ENCODE peak calls at places on chromosomes 16 and 17, in six cellular contexts. L is IMR-90, K is mesendoderm, Z is H1, O is neuronal stem cell, C is mesenchymal stem cell. N is an unnamed sample.

GRCh38 chr17:3865166-3865565 is 19.1 kb upstream of the NCBP3 start:
- DNase-seq in L (no peak), K (no peak), Z (no peak), O (no peak), C (no peak), N (peak)

GRCh38 chr17:67215991-67216421 is 29.0 kb downstream of the HELZ start:
- DNase-seq in L (no peak), K (no peak), Z (no peak), O (no peak), C (no peak), N (no peak)

GRCh38 chr16:2821483-2822157 is 4.6 kb downstream of the PRSS21 start:
- DNase-seq in L (no peak), K (no peak), Z (no peak), O (no peak), C (no peak), N (no peak)

GRCh38 chr17:6591599-6592158 is 35.3 kb upstream of the PITPNM3 start:
- DNase-seq in L (peak), K (no peak), Z (no peak), O (no peak), C (peak), N (no peak)

GRCh38 chr17:66930933-66931332 is 33.6 kb upstream of the CACNG4 start:
- DNase-seq in L (no peak), K (peak), Z (no peak), O (no peak), C (no peak), N (peak)

GRCh38 chr17:5203178-5203907 is 11.7 kb upstream of the ZNF594 start:
- DNase-seq in L (peak), K (no peak), Z (no peak), O (no peak), C (no peak), N (no peak)

GRCh38 chr17:62827722-62828498 is 19.8 kb upstream of the MARCHF10 start:
- DNase-seq in L (peak), K (no peak), Z (no peak), O (no peak), C (peak), N (no peak)

GRCh38 chr17:57574040-57574513 is 171.0 kb downstream of the CCDC182 start:
- DNase-seq in L (peak), K (no peak), Z (no peak), O (no peak), C (no peak), N (no peak)

GRCh38 chr16:72787519-72788268 is 260.2 kb downstream of the ZFHX3 start:
- DNase-seq in L (peak), K (peak), Z (no peak), O (peak), C (peak), N (peak)

GRCh38 chr16:69482410-69482951 is 58.1 kb downstream of the CYB5B start:
- DNase-seq in L (peak), K (no peak), Z (no peak), O (no peak), C (peak), N (no peak)

GRCh38 chr17:40516581-40517285 is 15.3 kb upstream of the TNS4 start:
- DNase-seq in L (no peak), K (peak), Z (no peak), O (no peak), C (peak), N (no peak)
- H2BK5ac ChIP-seq in L (peak), K (peak), Z (no peak), O (no peak), C (no peak), N (no peak)

DNA sequence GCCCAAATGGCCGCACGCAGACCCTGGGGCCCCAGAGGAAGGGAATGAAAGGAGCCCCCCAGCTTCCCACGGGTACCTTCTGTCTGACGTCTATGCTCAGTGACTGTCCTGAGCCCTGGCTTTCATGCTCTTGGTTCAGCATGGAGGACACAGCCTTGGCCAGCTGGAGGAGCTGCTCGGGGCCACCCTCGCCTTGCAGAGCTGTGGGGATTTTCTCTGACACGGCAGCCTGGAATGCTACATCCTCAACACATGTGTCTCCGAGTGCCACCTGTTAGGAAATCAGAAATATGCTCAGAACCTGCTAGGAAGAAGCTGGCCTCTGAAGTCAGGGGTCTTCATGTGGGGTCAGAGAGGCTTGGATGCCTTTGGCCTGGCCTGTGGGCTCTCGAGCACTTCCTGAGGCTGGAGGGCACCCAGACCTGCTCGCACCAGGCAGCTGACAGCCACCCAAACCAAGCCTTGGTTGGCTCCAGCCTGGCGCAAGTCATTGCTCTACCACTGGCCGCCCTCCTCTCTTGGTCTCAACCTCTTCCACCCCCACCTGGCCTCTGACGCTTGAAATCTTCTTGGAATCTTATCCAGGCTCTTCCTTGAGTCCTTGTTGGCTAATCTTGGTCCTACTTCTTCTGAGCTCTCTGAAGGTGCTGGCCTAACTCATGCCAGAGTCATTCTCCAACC is 63.7 kb upstream of the BCO1 start:
- DNase-seq in L (peak), K (no peak), Z (no peak), O (no peak), C (peak), N (no peak)
- H2BK5ac ChIP-seq in L (peak), K (no peak), Z (no peak), O (no peak), C (no peak), N (no peak)

DNA sequence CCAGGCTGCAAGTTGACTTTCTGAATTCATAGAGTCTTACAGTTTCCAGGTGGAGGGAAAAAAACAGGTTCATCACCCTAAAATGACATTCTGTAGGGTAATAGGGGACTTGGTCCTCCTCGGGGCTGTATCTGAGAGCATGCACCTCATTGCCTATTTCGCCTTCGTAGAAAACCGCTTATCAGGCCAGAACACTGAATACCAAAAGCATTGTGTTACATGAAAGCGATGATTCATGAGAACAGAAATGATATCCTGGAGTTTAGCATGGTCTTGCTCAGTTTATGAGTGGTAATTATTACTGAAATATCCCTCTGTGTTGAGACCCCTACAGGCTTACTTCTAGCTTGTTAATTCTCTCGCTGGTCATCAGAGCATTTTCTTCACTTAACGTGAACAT is 61.4 kb upstream of the ARHGAP44 start:
- DNase-seq in L (peak), K (no peak), Z (no peak), O (no peak), C (peak), N (no peak)
- H2BK5ac ChIP-seq in L (peak), K (no peak), Z (no peak), O (no peak), C (peak), N (no peak)

GRCh38 chr16:57504491-57504890 is 18.2 kb upstream of the DOK4 start:
- DNase-seq in L (no peak), K (no peak), Z (no peak), O (no peak), C (no peak), N (no peak)

GRCh38 chr16:57504001-57504400 is 17.7 kb upstream of the DOK4 start:
- DNase-seq in L (no peak), K (no peak), Z (no peak), O (no peak), C (no peak), N (no peak)

GRCh38 chr16:57507414-57508083 is 21.3 kb upstream of the DOK4 start:
- DNase-seq in L (no peak), K (peak), Z (no peak), O (no peak), C (no peak), N (no peak)

GRCh38 chr16:57503366-57503765 is 17.1 kb upstream of the DOK4 start:
- DNase-seq in L (no peak), K (no peak), Z (no peak), O (no peak), C (no peak), N (peak)

GRCh38 chr16:57505169-57505568 is 18.9 kb upstream of the DOK4 start:
- DNase-seq in L (no peak), K (no peak), Z (no peak), O (no peak), C (no peak), N (no peak)
- H2BK5ac ChIP-seq in L (no peak), K (no peak), Z (no peak), O (no peak), C (no peak), N (no peak)

GRCh38 chr17:688100-688989 is 26.3 kb downstream of the VPS53 start:
- DNase-seq in L (peak), K (peak), Z (no peak), O (no peak), C (peak), N (no peak)
- H2BK5ac ChIP-seq in L (no peak), K (no peak), Z (no peak), O (no peak), C (no peak), N (no peak)

N was measured in H9.